ENCODE peak calls at places on chromosome 6, in five cellular contexts. V, R, X, S and Z are unnamed samples.

GRCh38 chr6:169625376-169625775 is 76.5 kb downstream of the WDR27 start:
- DNase-seq in S (no peak), R (no peak), V (no peak), X (no peak), Z (no peak)

GRCh38 chr6:30100585-30101422 is 12.1 kb downstream of the TRIM31 start:
- DNase-seq in X (no peak), V (no peak), R (no peak), S (peak; percentile 56), Z (no peak)

GRCh38 chr6:46170357-46171289 is at the start of gene ENPP5:
- DNase-seq in R (peak; percentile 90), S (peak; percentile 98), V (peak; percentile 87), X (peak; percentile 89), Z (peak; percentile 12)

GRCh38 chr6:81088133-81088532 is 664.3 kb downstream of the TENT5A start:
- DNase-seq in X (no peak), V (no peak), S (no peak), R (no peak), Z (no peak)

GRCh38 chr6:15501806-15502450 is 160.9 kb downstream of the DTNBP1 start:
- DNase-seq in V (no peak), S (no peak), R (no peak), X (no peak), Z (no peak)

GRCh38 chr6:50087231-50087954 is 37.7 kb upstream of the DEFB112 start:
- DNase-seq in S (no peak), V (no peak), R (no peak), X (no peak), Z (no peak)

GRCh38 chr6:4301871-4302270 is 166.5 kb upstream of the ECI2 start:
- DNase-seq in S (no peak), V (no peak), X (no peak), R (no peak), Z (no peak)

GRCh38 chr6:1787894-1788293 is 178.2 kb downstream of the FOXC1 start:
- DNase-seq in X (no peak), R (no peak), S (no peak), V (no peak), Z (no peak)

GRCh38 chr6:1395941-1396908 is 6.8 kb downstream of the FOXF2 start:
- DNase-seq in R (no peak), V (no peak), S (no peak), X (no peak), Z (no peak)

GRCh38 chr6:89970609-89971337 is 76.5 kb downstream of the GJA10 start:
- DNase-seq in X (peak; percentile 66), S (peak; percentile 24), V (peak; percentile 16), R (no peak), Z (no peak)

GRCh38 chr6:170522565-170523183 is 30.4 kb downstream of the PSMB1 start:
- DNase-seq in X (peak; percentile 53), R (no peak), S (peak; percentile 62), V (peak; percentile 12), Z (no peak)

GRCh38 chr6:29617782-29618557 is 15.0 kb downstream of the GABBR1 start:
- DNase-seq in R (no peak), S (peak; percentile 65), V (no peak), X (peak; percentile 43), Z (no peak)

GRCh38 chr6:53983301-53983700 is 127.9 kb upstream of the MLIP start:
- DNase-seq in V (no peak), X (no peak), S (no peak), R (no peak), Z (no peak)

GRCh38 chr6:157240059-157240959 is 83.0 kb downstream of the TMEM242 start:
- DNase-seq in V (no peak), X (peak; percentile 66), S (no peak), R (no peak), Z (no peak)

GRCh38 chr6:39309942-39310531 is 4.2 kb downstream of the KCNK17 start:
- DNase-seq in R (peak; percentile 53), X (peak; percentile 85), S (peak; percentile 88), V (peak; percentile 48), Z (no peak)

GRCh38 chr6:150741633-150742200 is 123.8 kb upstream of the MTHFD1L start:
- DNase-seq in V (peak; percentile 23), R (no peak), S (peak; percentile 40), X (peak; percentile 39), Z (no peak)

GRCh38 chr6:818191-818590 is 125.3 kb upstream of the EXOC2 start:
- DNase-seq in R (no peak), X (no peak), S (no peak), V (no peak), Z (no peak)

GRCh38 chr6:15763827-15764226 is 101.0 kb upstream of the DTNBP1 start:
- DNase-seq in S (no peak), R (no peak), X (no peak), V (peak; percentile 27), Z (no peak)

GRCh38 chr6:108235121-108235520 is 25.7 kb downstream of the SNX3 start:
- DNase-seq in V (no peak), S (no peak), R (no peak), X (no peak), Z (no peak)

GRCh38 chr6:42352856-42353564 is 98.7 kb downstream of the TRERF1 start:
- DNase-seq in V (peak; percentile 31), R (no peak), S (no peak), X (no peak), Z (no peak)

GRCh38 chr6:119349041-119349340 is 570 bp downstream of the MAN1A1 start:
- DNase-seq in S (peak; percentile 39), V (no peak), X (peak; percentile 65), R (no peak), Z (no peak)

DNA sequence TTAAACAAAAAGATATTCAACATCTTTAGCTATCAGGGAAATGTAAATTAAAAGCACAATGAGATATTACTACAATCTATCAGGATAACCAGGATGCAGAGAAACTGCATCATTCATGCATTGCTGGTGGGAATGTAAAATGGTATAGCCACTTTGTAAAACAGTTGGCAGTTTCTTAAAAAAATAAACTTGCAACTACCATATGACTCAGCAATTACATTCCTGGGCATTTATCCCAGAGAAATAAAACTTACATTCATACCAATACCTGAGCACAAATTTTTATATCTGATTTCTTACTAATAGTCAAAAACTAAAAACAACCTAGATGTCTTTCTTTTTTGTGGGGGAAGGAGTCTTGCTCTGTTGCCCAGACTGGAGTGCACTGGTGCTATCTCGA is 190.3 kb upstream of the TAB2 start:
- DNase-seq in X (no peak), R (no peak), S (no peak), V (no peak), Z (no peak)
- TF ChIP-seq SP1 in X (no peak), R (no peak), S (no peak), V (no peak), Z (no peak)

GRCh38 chr6:112413805-112414204 is 66.7 kb downstream of the RFPL4B start:
- DNase-seq in R (no peak), X (no peak), V (no peak), S (no peak), Z (no peak)
- TF ChIP-seq SP1 in R (no peak), X (no peak), V (no peak), S (no peak), Z (no peak)

GRCh38 chr6:94733066-94733465 is 844.3 kb upstream of the MANEA start:
- DNase-seq in V (no peak), R (no peak), S (peak; percentile 43), X (no peak), Z (no peak)

GRCh38 chr6:94735270-94735669 is 842.1 kb upstream of the MANEA start:
- DNase-seq in V (no peak), R (no peak), S (no peak), X (no peak), Z (no peak)

DNA sequence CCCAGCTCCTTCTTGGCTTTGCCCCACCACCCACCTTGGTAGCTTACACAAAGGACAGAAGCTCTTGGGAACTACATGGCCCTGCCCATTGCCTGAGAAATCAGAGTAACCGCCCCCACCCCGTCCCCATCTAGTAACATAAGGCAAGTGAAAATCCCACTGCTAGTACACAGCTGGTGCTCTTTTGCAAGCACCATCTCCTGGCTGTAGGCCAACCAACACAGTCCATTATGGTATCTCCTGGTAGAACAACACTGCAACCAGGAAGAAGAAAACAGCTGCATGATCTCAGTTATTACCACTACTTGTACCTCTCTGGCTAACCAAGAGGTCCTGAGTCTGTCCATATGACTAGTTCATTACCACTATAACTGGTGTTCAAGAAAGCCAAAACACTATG is 841.1 kb upstream of the MANEA start:
- DNase-seq in R (no peak), S (no peak), V (no peak), X (no peak), Z (no peak)
- TF ChIP-seq SP1 in R (no peak), S (no peak), V (no peak), X (no peak), Z (no peak)

DNA sequence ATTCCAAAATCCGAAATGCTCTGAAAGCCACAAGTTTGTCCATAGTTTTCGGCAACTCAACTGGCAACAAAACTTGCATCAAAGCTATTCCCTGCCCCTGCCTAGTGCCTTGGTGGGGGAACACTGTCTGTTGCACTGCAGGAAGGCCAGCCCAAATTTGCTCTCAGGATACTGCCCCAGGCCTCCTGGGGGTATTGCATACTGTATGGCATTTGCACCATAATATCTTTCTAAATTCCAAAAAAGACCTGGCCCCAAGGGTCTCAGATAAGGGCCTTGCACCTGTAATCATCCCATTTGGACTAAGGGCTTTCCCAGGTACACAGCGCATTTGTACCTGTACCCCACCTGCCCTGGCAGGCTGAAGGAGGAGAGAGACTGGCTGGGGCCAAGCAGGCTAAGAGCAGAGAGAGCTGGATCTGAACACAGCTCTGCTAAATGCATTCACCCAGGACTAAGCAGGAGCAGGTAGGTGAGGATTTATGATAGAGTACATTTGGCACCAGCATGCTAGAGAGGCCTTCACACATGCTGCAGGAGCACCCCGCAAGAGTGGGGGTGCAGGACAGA is 4.0 kb upstream of the GRM4 start:
- DNase-seq in V (no peak), S (peak; percentile 14), X (no peak), R (no peak), Z (no peak)
- TF ChIP-seq SP1 in V (no peak), S (no peak), X (no peak), R (no peak), Z (no peak)

GRCh38 chr6:62980093-62980492 is 231.2 kb upstream of the FKBP1C start:
- DNase-seq in S (no peak), X (no peak), R (no peak), V (no peak), Z (no peak)

GRCh38 chr6:62974452-62974851 is 236.8 kb upstream of the FKBP1C start:
- DNase-seq in R (no peak), V (no peak), X (no peak), S (no peak), Z (no peak)

GRCh38 chr6:62980724-62981123 is 230.5 kb upstream of the FKBP1C start:
- DNase-seq in R (no peak), V (no peak), S (no peak), X (no peak), Z (no peak)

GRCh38 chr6:62982951-62983350 is 228.3 kb upstream of the FKBP1C start:
- DNase-seq in V (no peak), R (no peak), X (no peak), S (no peak), Z (no peak)

GRCh38 chr6:62978920-62979319 is 232.3 kb upstream of the FKBP1C start:
- DNase-seq in X (no peak), S (no peak), R (no peak), V (no peak), Z (no peak)
- TF ChIP-seq SP1 in X (no peak), S (no peak), R (no peak), V (no peak), Z (no peak)

DNA sequence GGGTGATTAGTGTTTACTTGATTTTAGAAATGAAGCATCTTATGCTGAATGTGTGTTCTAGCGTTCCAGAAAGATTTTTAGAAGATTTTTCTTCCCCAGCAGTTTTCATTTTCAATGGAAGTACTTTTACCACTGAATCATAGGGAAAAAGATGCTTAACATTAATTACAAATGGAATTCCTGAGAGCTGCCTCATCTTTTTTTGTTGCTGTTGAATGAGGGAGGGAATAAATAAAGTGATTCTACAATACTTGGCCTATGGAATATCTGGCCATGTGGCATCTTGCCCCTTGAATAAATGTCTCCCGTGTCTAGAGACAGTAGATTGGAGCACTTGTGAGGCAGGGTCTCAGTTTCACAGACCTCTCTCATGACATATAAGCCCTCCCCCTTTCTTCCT is 44.1 kb upstream of the SLC22A1 start:
- DNase-seq in X (no peak), V (no peak), S (no peak), R (no peak), Z (no peak)
- TF ChIP-seq SP1 in X (no peak), V (no peak), S (no peak), R (no peak), Z (no peak)